ENCODE peak calls at places on chromosomes 3 and 15, in eight cellular contexts. I is sigmoid colon, A is spleen, G is endothelial cell of umbilical vein, S is HepG2, X is transverse colon, E is SK-N-SH, H is suprapubic skin. N is an unnamed sample.

GRCh38 chr15:75112848-75113492 is 88.7 kb upstream of the C15orf39 start:
- DNase-seq in I (no peak), A (no peak), G (no peak), S (no peak), X (no peak), E (no peak), H (no peak), N (no peak)

GRCh38 chr15:88624156-88624970 is 3.2 kb downstream of the AEN start:
- DNase-seq in I (peak), A (no peak), G (peak), S (peak), X (no peak), E (peak), H (no peak), N (no peak)

GRCh38 chr15:62431391-62431790 is 266.3 kb upstream of the C2CD4B start:
- DNase-seq in I (no peak), A (no peak), G (no peak), S (peak), X (no peak), E (no peak), H (no peak), N (no peak)

GRCh38 chr3:58357402-58357801 is 24.7 kb downstream of the PXK start:
- DNase-seq in I (no peak), A (no peak), G (no peak), S (no peak), X (peak), E (no peak), H (no peak), N (no peak)

GRCh38 chr3:96900059-96900458 is 85.7 kb downstream of the EPHA6 start:
- DNase-seq in I (no peak), A (no peak), G (no peak), S (no peak), X (no peak), E (no peak), H (no peak), N (no peak)

GRCh38 chr3:175337631-175338030 is 478.5 kb downstream of the NAALADL2 start:
- DNase-seq in I (no peak), A (no peak), G (no peak), S (no peak), X (no peak), E (no peak), H (no peak), N (no peak)

GRCh38 chr3:189664311-189664710 is 33.1 kb downstream of the TP63 start:
- DNase-seq in I (no peak), A (no peak), G (peak), S (no peak), X (no peak), E (no peak), H (no peak), N (no peak)

GRCh38 chr3:71064288-71064975 is 519.1 kb downstream of the FOXP1 start:
- DNase-seq in I (peak), A (peak), G (peak), S (peak), X (peak), E (peak), H (no peak), N (no peak)

GRCh38 chr15:61226313-61227250 is 2.5 kb downstream of the RORA start:
- DNase-seq in I (no peak), A (no peak), G (no peak), S (no peak), X (no peak), E (no peak), H (no peak), N (no peak)

GRCh38 chr3:35954365-35954764 is 315.0 kb downstream of the ARPP21 start:
- DNase-seq in I (no peak), A (no peak), G (no peak), S (no peak), X (no peak), E (no peak), H (no peak), N (no peak)

GRCh38 chr3:27714101-27714526 is 8.0 kb downstream of the EOMES start:
- DNase-seq in I (no peak), A (no peak), G (no peak), S (no peak), X (no peak), E (no peak), H (no peak), N (no peak)

GRCh38 chr3:190902292-190902691 is 39.8 kb upstream of the GMNC start:
- DNase-seq in I (no peak), A (no peak), G (no peak), S (no peak), X (no peak), E (no peak), H (no peak), N (no peak)

GRCh38 chr3:40847571-40847992 is 322.8 kb downstream of the ZNF621 start:
- DNase-seq in I (no peak), A (no peak), G (peak), S (peak), X (no peak), E (no peak), H (no peak), N (no peak)

GRCh38 chr3:134874737-134875413 is 79.8 kb downstream of the EPHB1 start:
- DNase-seq in I (no peak), A (peak), G (no peak), S (peak), X (no peak), E (no peak), H (no peak), N (no peak)

GRCh38 chr3:58837863-58838255 is 171.3 kb upstream of the FAM3D start:
- DNase-seq in I (no peak), A (no peak), G (no peak), S (no peak), X (no peak), E (no peak), H (no peak), N (no peak)

GRCh38 chr15:93997071-93997658 is 234.2 kb upstream of the MCTP2 start:
- DNase-seq in I (no peak), A (no peak), G (peak), S (peak), X (no peak), E (peak), H (no peak), N (no peak)

DNA sequence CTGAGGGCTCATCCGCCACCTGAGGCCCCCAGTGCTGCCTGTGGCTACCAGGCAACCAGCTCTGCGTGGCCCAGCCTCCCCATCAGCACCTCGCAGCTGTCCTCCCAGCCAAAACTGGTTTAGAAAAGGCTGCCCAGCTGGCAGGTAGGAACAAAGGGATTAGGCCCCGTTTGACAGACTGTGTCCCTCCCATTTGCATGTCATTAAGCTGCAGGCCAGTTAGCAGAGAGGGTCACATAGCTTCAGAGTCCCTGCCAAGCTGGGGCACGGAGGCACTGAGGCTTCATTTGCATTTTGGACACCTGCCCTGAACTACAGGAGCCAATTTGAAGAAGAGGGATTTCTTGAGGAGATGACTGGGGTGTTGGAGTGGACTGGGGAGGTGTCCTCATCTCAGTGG is 177.9 kb downstream of the TLE3 start:
- DNase-seq in I (no peak), A (no peak), G (no peak), S (no peak), X (no peak), E (no peak), H (no peak), N (no peak)
- H3K27ac ChIP-seq in I (no peak), A (no peak), G (no peak), S (no peak), X (no peak), E (no peak), H (no peak), N (no peak)

GRCh38 chr3:45677045-45677436 is 12.2 kb upstream of the SACM1L start:
- DNase-seq in I (peak), A (peak), G (no peak), S (peak), X (peak), E (no peak), H (peak), N (peak)
- TF ChIP-seq POLR2AphosphoS5 in I (peak), A (peak), G (no peak), S (no peak), X (peak), E (no peak), H (peak), N (peak)

DNA sequence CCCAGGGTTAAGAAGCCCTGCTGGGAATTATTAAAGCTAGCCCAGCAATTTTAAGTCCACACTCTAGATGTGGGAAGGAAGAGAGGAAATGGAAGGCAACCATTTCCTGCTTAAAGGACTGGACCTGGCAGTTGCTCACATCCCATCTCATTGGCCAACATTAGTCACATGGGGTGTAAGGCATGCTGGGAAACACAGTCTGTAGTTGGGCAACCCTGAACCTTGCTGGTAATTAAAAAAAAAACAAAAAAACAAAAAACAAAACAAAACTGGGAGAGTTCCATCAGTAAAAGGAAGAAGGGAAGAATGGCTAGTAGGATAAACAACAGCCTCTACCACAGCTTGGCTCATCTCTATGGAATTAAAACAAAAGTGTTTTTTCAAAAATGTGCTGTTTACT is 136.0 kb downstream of the VGLL4 start:
- DNase-seq in I (no peak), A (no peak), G (no peak), S (no peak), X (no peak), E (no peak), H (no peak), N (no peak)
- H3K27ac ChIP-seq in I (peak), A (no peak), G (no peak), S (no peak), X (peak), E (peak), H (peak), N (peak)

GRCh38 chr3:60954049-60954448 is 297.2 kb downstream of the FHIT start:
- DNase-seq in I (no peak), A (no peak), G (peak), S (no peak), X (no peak), E (no peak), H (no peak), N (no peak)
- TF ChIP-seq POLR2AphosphoS5 in I (no peak), A (no peak), G (no peak), S (no peak), X (no peak), E (no peak), H (no peak), N (no peak)

DNA sequence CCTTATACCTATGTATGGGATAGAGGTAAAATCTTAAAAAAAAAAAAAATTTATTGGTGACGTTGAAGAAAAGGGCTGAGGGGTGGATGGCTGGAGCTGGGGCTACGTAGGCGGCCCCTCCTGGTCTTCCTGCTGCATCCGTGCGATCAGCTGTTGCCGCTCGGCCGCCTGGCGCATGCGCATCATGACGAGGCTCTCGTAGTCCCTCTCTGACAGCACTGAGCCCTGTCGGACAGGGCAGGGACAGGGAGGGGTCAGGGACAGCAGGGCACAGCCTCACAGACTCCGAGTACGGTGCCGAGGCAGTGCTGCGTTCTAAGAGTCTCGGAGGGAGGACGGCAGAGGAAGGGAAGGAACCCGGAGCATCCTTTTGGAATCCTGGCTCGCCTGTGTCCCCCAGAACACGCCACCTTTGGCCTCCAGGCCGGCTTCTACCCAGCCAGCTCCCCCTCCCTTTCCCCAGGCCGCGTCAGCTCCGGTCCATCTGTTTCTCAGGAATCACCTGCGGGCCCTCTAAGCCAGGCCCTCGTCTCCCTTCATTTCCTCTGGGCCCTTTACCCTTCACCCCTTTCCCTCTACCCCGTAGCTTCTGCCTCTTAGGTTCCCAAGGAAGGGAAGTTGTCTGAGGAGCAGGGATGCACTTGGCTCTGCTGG is 1.8 kb upstream of the C15orf62 start:
- DNase-seq in I (no peak), A (no peak), G (no peak), S (no peak), X (no peak), E (no peak), H (no peak), N (peak)
- H3K27ac ChIP-seq in I (no peak), A (peak), G (no peak), S (no peak), X (peak), E (no peak), H (peak), N (no peak)

GRCh38 chr3:16866447-16867025 is 18.2 kb upstream of the PLCL2 start:
- DNase-seq in I (no peak), A (no peak), G (no peak), S (no peak), X (no peak), E (no peak), H (no peak), N (no peak)
- TF ChIP-seq POLR2AphosphoS5 in I (no peak), A (no peak), G (no peak), S (no peak), X (no peak), E (no peak), H (no peak), N (no peak)

GRCh38 chr15:32669870-32670623 is 28.5 kb downstream of the SCG5 start:
- DNase-seq in I (peak), A (no peak), G (no peak), S (peak), X (no peak), E (peak), H (peak), N (no peak)
- H3K27ac ChIP-seq in I (no peak), A (no peak), G (no peak), S (peak), X (no peak), E (peak), H (peak), N (no peak)